ENCODE peak calls at places on chromosomes 4 and X, in six cellular contexts. H is thyroid gland; L is effector CD4-positive, alpha-beta T cell; E is astrocyte of the spinal cord; X is Right ventricle myocardium inferior; N is heart right ventricle. R is an unnamed sample.

GRCh38 chr4:152015597-152016324 is 255.0 kb upstream of the GATB start:
- DNase-seq in H (no peak), L (no peak), E (no peak), X (no peak), N (no peak), R (no peak)

GRCh38 chrX:54325077-54325476 is 32.8 kb downstream of the WNK3 start:
- DNase-seq in H (no peak), L (no peak), E (no peak), X (no peak), N (no peak), R (no peak)

GRCh38 chr4:42359686-42360085 is 37.6 kb upstream of the SHISA3 start:
- DNase-seq in H (no peak), L (no peak), E (peak), X (no peak), N (no peak), R (no peak)

GRCh38 chr4:3240936-3241522 is 7.9 kb upstream of the MSANTD1 start:
- DNase-seq in H (no peak), L (no peak), E (no peak), X (no peak), N (no peak), R (no peak)

GRCh38 chr4:173635395-173635794 is 105.4 kb upstream of the HAND2 start:
- DNase-seq in H (no peak), L (no peak), E (no peak), X (no peak), N (no peak), R (no peak)

GRCh38 chrX:151902813-151903591 is 9.7 kb upstream of the MAGEA4 start:
- DNase-seq in H (no peak), L (no peak), E (peak), X (no peak), N (peak), R (no peak)

GRCh38 chrX:1531106-1531890 is 5.7 kb downstream of the P2RY8 start:
- DNase-seq in H (no peak), L (no peak), E (no peak), X (no peak), N (no peak), R (no peak)

GRCh38 chrX:113512700-113513395 is 672.2 kb upstream of the AMOT start:
- DNase-seq in H (no peak), L (no peak), E (peak), X (no peak), N (no peak), R (no peak)

GRCh38 chr4:7306566-7306965 is 114.2 kb downstream of the SORCS2 start:
- DNase-seq in H (no peak), L (no peak), E (no peak), X (no peak), N (no peak), R (no peak)

GRCh38 chr4:492412-492811 is 6.5 kb downstream of the ZNF721 start:
- DNase-seq in H (no peak), L (no peak), E (no peak), X (no peak), N (no peak), R (no peak)

GRCh38 chrX:40035726-40036125 is 62.0 kb downstream of the BCOR start:
- DNase-seq in H (peak), L (no peak), E (no peak), X (no peak), N (no peak), R (no peak)

GRCh38 chr4:98657531-98658286 is 702 bp downstream of the TSPAN5 start:
- DNase-seq in H (peak), L (no peak), E (peak), X (no peak), N (no peak), R (peak)

GRCh38 chr4:107631568-107631967 is 88.5 kb downstream of the PAPSS1 start:
- DNase-seq in H (no peak), L (no peak), E (no peak), X (peak), N (peak), R (no peak)

GRCh38 chr4:114015444-114015899 is 36.0 kb upstream of the ARSJ start:
- DNase-seq in H (no peak), L (no peak), E (peak), X (no peak), N (no peak), R (no peak)

GRCh38 chr4:154329939-154330338 is 161.7 kb downstream of the DCHS2 start:
- DNase-seq in H (no peak), L (no peak), E (no peak), X (no peak), N (no peak), R (no peak)

GRCh38 chr4:627751-628150 is 2.4 kb downstream of the PDE6B start:
- DNase-seq in H (no peak), L (no peak), E (no peak), X (no peak), N (no peak), R (no peak)

GRCh38 chrX:107571296-107571998 is 56.9 kb upstream of the PRPS1 start:
- DNase-seq in H (peak), L (no peak), E (peak), X (no peak), N (no peak), R (no peak)

GRCh38 chr4:185165605-185166063 is 22.6 kb downstream of the SLC25A4 start:
- DNase-seq in H (no peak), L (no peak), E (peak), X (no peak), N (no peak), R (no peak)

GRCh38 chr4:169906821-169907220 is 119.4 kb downstream of the MFAP3L start:
- DNase-seq in H (no peak), L (no peak), E (no peak), X (no peak), N (no peak), R (no peak)

GRCh38 chr4:60989141-60989540 is 211.0 kb upstream of the ADGRL3 start:
- DNase-seq in H (no peak), L (no peak), E (no peak), X (no peak), N (no peak), R (no peak)

GRCh38 chr4:91840359-91840758 is 463.4 kb upstream of the GRID2 start:
- DNase-seq in H (no peak), L (no peak), E (no peak), X (no peak), N (no peak), R (no peak)

GRCh38 chr4:186823989-186824388 is 100.3 kb upstream of the FAT1 start:
- DNase-seq in H (no peak), L (no peak), E (peak), X (no peak), N (no peak), R (no peak)

GRCh38 chr4:106583567-106583966 is 215.0 kb upstream of the GIMD1 start:
- DNase-seq in H (no peak), L (no peak), E (peak), X (no peak), N (no peak), R (no peak)

GRCh38 chr4:145663194-145663593 is 16.8 kb upstream of the C4orf51 start:
- DNase-seq in H (peak), L (no peak), E (no peak), X (no peak), N (peak), R (no peak)

GRCh38 chr4:16598241-16599224 is 299.9 kb downstream of the LDB2 start:
- DNase-seq in H (no peak), L (no peak), E (peak), X (no peak), N (no peak), R (no peak)

GRCh38 chr4:52840531-52841350 is 21.4 kb upstream of the RASL11B start:
- DNase-seq in H (no peak), L (no peak), E (no peak), X (no peak), N (no peak), R (no peak)

GRCh38 chrX:31563792-31564191 is 492.0 kb upstream of the FTHL17 start:
- DNase-seq in H (no peak), L (no peak), E (no peak), X (no peak), N (no peak), R (no peak)

R was measured in naive B cell.